ENCODE peak calls at places on chromosomes 12 and 14, in seven cellular contexts. O is mesendoderm, U is H9, H is IMR-90, T is trophoblast cell, C is neuronal stem cell, L is H1. V is an unnamed sample.

GRCh38 chr14:104693482-104694431 is 4.3 kb downstream of the INF2 start:
- DNase-seq in O (no peak), U (no peak), H (no peak), T (no peak), C (no peak), L (no peak), V (no peak)

GRCh38 chr12:100718212-100718611 is 76.4 kb upstream of the ANO4 start:
- DNase-seq in O (peak), U (no peak), H (no peak), T (no peak), C (no peak), L (no peak), V (peak)

GRCh38 chr12:120116792-120117651 is 469 bp upstream of the RAB35 start:
- DNase-seq in O (peak), U (peak), H (peak), T (peak), C (peak), L (peak), V (peak)

GRCh38 chr12:20282411-20282810 is 85.9 kb upstream of the PDE3A start:
- DNase-seq in O (no peak), U (no peak), H (no peak), T (no peak), C (no peak), L (no peak), V (no peak)

GRCh38 chr12:50615534-50616296 is 110.9 kb downstream of the DIP2B start:
- DNase-seq in O (peak), U (no peak), H (peak), T (no peak), C (no peak), L (no peak), V (peak)

GRCh38 chr12:6333029-6333428 is 8.8 kb downstream of the TNFRSF1A start:
- DNase-seq in O (no peak), U (no peak), H (no peak), T (no peak), C (no peak), L (no peak), V (no peak)

GRCh38 chr14:84250863-84251262 is 1279.1 kb upstream of the FLRT2 start:
- DNase-seq in O (no peak), U (no peak), H (no peak), T (no peak), C (no peak), L (no peak), V (no peak)

GRCh38 chr12:3745152-3745551 is 7.8 kb downstream of the CRACR2A start:
- DNase-seq in O (no peak), U (peak), H (no peak), T (no peak), C (no peak), L (peak), V (no peak)

GRCh38 chr12:71243375-71243774 is 85.6 kb upstream of the TSPAN8 start:
- DNase-seq in O (no peak), U (no peak), H (no peak), T (no peak), C (no peak), L (no peak), V (no peak)

GRCh38 chr14:65906948-65907347 is 494.4 kb downstream of the FUT8 start:
- DNase-seq in O (no peak), U (no peak), H (no peak), T (no peak), C (no peak), L (no peak), V (no peak)

GRCh38 chr14:64060648-64061096 is 207.9 kb downstream of the SYNE2 start:
- DNase-seq in O (peak), U (peak), H (no peak), T (peak), C (peak), L (peak), V (no peak)

GRCh38 chr14:61701946-61702345 is 6.6 kb downstream of the HIF1A start:
- DNase-seq in O (no peak), U (no peak), H (no peak), T (no peak), C (no peak), L (no peak), V (no peak)

GRCh38 chr14:100212476-100213333 is 26.2 kb upstream of the YY1 start:
- DNase-seq in O (no peak), U (no peak), H (no peak), T (no peak), C (no peak), L (no peak), V (no peak)

GRCh38 chr14:100211366-100211765 is 27.6 kb upstream of the YY1 start:
- DNase-seq in O (no peak), U (no peak), H (no peak), T (no peak), C (no peak), L (no peak), V (no peak)

GRCh38 chr14:100213956-100214767 is 24.8 kb upstream of the YY1 start:
- DNase-seq in O (peak), U (peak), H (peak), T (peak), C (peak), L (peak), V (peak)

GRCh38 chr14:100213587-100213955 is 25.4 kb upstream of the YY1 start:
- DNase-seq in O (no peak), U (no peak), H (no peak), T (no peak), C (no peak), L (no peak), V (no peak)

DNA sequence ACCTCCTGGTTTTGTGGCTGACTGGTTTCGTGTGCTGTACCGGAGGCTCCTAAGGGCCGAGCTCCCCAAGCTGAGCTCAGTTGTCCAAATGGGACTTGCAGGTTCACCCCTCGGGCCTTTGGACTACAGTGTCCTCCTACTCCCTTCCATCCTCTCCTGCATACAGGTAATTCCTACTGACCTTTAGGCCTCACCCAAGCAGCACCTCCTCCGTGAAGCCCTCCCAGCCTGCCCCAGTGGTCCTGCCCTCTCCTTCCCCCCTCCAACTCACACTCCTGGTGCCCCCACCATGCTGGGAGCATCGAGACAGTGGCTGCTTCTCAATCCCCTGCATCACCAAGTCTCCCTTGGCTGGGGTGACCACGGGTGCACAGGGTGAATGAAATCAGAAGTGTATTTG is 27.1 kb upstream of the YY1 start:
- DNase-seq in O (no peak), U (no peak), H (no peak), T (no peak), C (no peak), L (no peak), V (no peak)
- H4K8ac ChIP-seq in O (no peak), U (no peak), H (no peak), T (no peak), C (no peak), L (no peak), V (no peak)

GRCh38 chr12:116529686-116530085 is 29.5 kb upstream of the MAP1LC3B2 start:
- DNase-seq in O (no peak), U (no peak), H (peak), T (no peak), C (no peak), L (no peak), V (no peak)
- H4K8ac ChIP-seq in O (no peak), U (no peak), H (no peak), T (no peak), C (no peak), L (no peak), V (no peak)

GRCh38 chr12:111089616-111090015 is 169.2 kb upstream of the MYL2 start:
- DNase-seq in O (no peak), U (no peak), H (no peak), T (no peak), C (no peak), L (no peak), V (no peak)

GRCh38 chr12:111094157-111094772 is 173.9 kb upstream of the MYL2 start:
- DNase-seq in O (no peak), U (no peak), H (no peak), T (no peak), C (no peak), L (no peak), V (no peak)

GRCh38 chr12:111088409-111088808 is 168.0 kb upstream of the MYL2 start:
- DNase-seq in O (no peak), U (no peak), H (no peak), T (no peak), C (no peak), L (no peak), V (no peak)

GRCh38 chr12:111093428-111094142 is 173.2 kb upstream of the MYL2 start:
- DNase-seq in O (no peak), U (no peak), H (no peak), T (no peak), C (no peak), L (no peak), V (no peak)

GRCh38 chr12:111091036-111091435 is 170.7 kb upstream of the MYL2 start:
- DNase-seq in O (no peak), U (no peak), H (no peak), T (no peak), C (no peak), L (no peak), V (no peak)
- H4K8ac ChIP-seq in O (no peak), U (no peak), H (no peak), T (no peak), C (no peak), L (no peak), V (no peak)

DNA sequence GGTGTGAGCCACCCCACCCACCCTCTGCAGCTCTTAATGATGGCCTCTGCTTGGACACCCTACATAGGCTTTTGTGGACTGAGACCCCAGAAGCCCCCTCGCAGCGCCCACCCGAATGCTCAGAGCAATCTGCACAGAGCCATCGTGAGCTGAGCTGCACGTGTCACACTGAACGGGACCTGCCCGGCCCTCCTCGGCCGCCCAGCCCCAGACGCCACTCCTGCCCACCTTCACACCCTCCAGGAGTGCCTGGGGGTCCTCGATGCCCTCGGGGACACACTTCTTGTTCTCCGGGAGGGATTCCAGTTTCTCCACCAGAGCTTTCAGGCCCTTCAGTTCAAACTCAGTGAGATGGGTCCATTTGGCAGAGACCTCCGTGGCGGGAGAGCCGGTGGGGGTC is 71.5 kb downstream of the KDM2B start:
- DNase-seq in O (no peak), U (no peak), H (no peak), T (no peak), C (no peak), L (no peak), V (no peak)
- H4K8ac ChIP-seq in O (no peak), U (no peak), H (no peak), T (no peak), C (no peak), L (no peak), V (no peak)

GRCh38 chr14:80572666-80573065 is 361.4 kb upstream of the DIO2 start:
- DNase-seq in O (peak), U (no peak), H (no peak), T (no peak), C (no peak), L (no peak), V (no peak)

GRCh38 chr14:80570930-80571298 is 359.6 kb upstream of the DIO2 start:
- DNase-seq in O (no peak), U (no peak), H (no peak), T (no peak), C (no peak), L (no peak), V (no peak)

GRCh38 chr14:80577599-80577998 is 363.9 kb downstream of the CEP128 start:
- DNase-seq in O (no peak), U (no peak), H (no peak), T (no peak), C (no peak), L (no peak), V (no peak)

GRCh38 chr14:80576401-80576800 is 365.1 kb upstream of the DIO2 start:
- DNase-seq in O (no peak), U (no peak), H (no peak), T (no peak), C (no peak), L (no peak), V (no peak)

GRCh38 chr14:80575763-80576162 is 364.5 kb upstream of the DIO2 start:
- DNase-seq in O (no peak), U (no peak), H (no peak), T (no peak), C (no peak), L (no peak), V (no peak)
- H4K8ac ChIP-seq in O (no peak), U (no peak), H (no peak), T (no peak), C (no peak), L (no peak), V (no peak)

GRCh38 chr14:67245104-67245503 is 3.9 kb downstream of the PALS1 start:
- DNase-seq in O (no peak), U (no peak), H (no peak), T (no peak), C (no peak), L (no peak), V (no peak)
- H4K8ac ChIP-seq in O (no peak), U (no peak), H (no peak), T (no peak), C (no peak), L (no peak), V (no peak)

GRCh38 chr12:89664441-89664840 is 44.2 kb downstream of the ATP2B1 start:
- DNase-seq in O (peak), U (no peak), H (no peak), T (no peak), C (no peak), L (no peak), V (no peak)
- H4K8ac ChIP-seq in O (no peak), U (no peak), H (no peak), T (no peak), C (no peak), L (no peak), V (no peak)